ENCODE peak calls at places on chromosomes 12 and 14, in five cellular contexts. One of them, this sample, is unnamed.

GRCh38 chr12:65667932-65668331 is 156.4 kb upstream of the HMGA2 start:
- DNase-seq in CD8-positive, alpha-beta memory T cell: no peak
- DNase-seq in activated CD4-positive, alpha-beta T cell treated with anti-CD3 and anti-CD28 coated beads, Interleukin-2, amount 50 U/mL, for 24 hours: no peak
- DNase-seq in brain microvascular endothelial cell: peak; percentile 57
- DNase-seq in fibroblast of the conjunctiva: no peak
- DNase-seq in this sample: no peak

GRCh38 chr12:84038241-84038640 is 874.4 kb downstream of the SLC6A15 start:
- DNase-seq in CD8-positive, alpha-beta memory T cell: no peak
- DNase-seq in fibroblast of the conjunctiva: no peak
- DNase-seq in brain microvascular endothelial cell: no peak
- DNase-seq in activated CD4-positive, alpha-beta T cell treated with anti-CD3 and anti-CD28 coated beads, Interleukin-2, amount 50 U/mL, for 24 hours: no peak
- DNase-seq in this sample: no peak

GRCh38 chr12:48039151-48039550 is 34.9 kb upstream of the COL2A1 start:
- DNase-seq in fibroblast of the conjunctiva: no peak
- DNase-seq in brain microvascular endothelial cell: no peak
- DNase-seq in activated CD4-positive, alpha-beta T cell treated with anti-CD3 and anti-CD28 coated beads, Interleukin-2, amount 50 U/mL, for 24 hours: no peak
- DNase-seq in CD8-positive, alpha-beta memory T cell: no peak
- DNase-seq in this sample: no peak

GRCh38 chr14:22882064-22882463 is 958 bp upstream of the REM2 start:
- DNase-seq in CD8-positive, alpha-beta memory T cell: no peak
- DNase-seq in activated CD4-positive, alpha-beta T cell treated with anti-CD3 and anti-CD28 coated beads, Interleukin-2, amount 50 U/mL, for 24 hours: no peak
- DNase-seq in fibroblast of the conjunctiva: no peak
- DNase-seq in brain microvascular endothelial cell: no peak
- DNase-seq in this sample: no peak

GRCh38 chr12:51531284-51531981 is 59.6 kb upstream of the SCN8A start:
- DNase-seq in fibroblast of the conjunctiva: no peak
- DNase-seq in CD8-positive, alpha-beta memory T cell: no peak
- DNase-seq in activated CD4-positive, alpha-beta T cell treated with anti-CD3 and anti-CD28 coated beads, Interleukin-2, amount 50 U/mL, for 24 hours: no peak
- DNase-seq in brain microvascular endothelial cell: no peak
- DNase-seq in this sample: no peak

GRCh38 chr12:18521461-18521860 is 216.4 kb downstream of the PLCZ1 start:
- DNase-seq in fibroblast of the conjunctiva: no peak
- DNase-seq in activated CD4-positive, alpha-beta T cell treated with anti-CD3 and anti-CD28 coated beads, Interleukin-2, amount 50 U/mL, for 24 hours: no peak
- DNase-seq in CD8-positive, alpha-beta memory T cell: no peak
- DNase-seq in brain microvascular endothelial cell: no peak
- DNase-seq in this sample: no peak

GRCh38 chr12:25839470-25839869 is 119.0 kb upstream of the RASSF8 start:
- DNase-seq in brain microvascular endothelial cell: peak; percentile 79
- DNase-seq in activated CD4-positive, alpha-beta T cell treated with anti-CD3 and anti-CD28 coated beads, Interleukin-2, amount 50 U/mL, for 24 hours: no peak
- DNase-seq in fibroblast of the conjunctiva: no peak
- DNase-seq in CD8-positive, alpha-beta memory T cell: no peak
- DNase-seq in this sample: no peak

GRCh38 chr12:56159482-56160105 is 1.4 kb downstream of the MYL6 start:
- DNase-seq in brain microvascular endothelial cell: no peak
- DNase-seq in CD8-positive, alpha-beta memory T cell: no peak
- DNase-seq in activated CD4-positive, alpha-beta T cell treated with anti-CD3 and anti-CD28 coated beads, Interleukin-2, amount 50 U/mL, for 24 hours: no peak
- DNase-seq in fibroblast of the conjunctiva: no peak
- DNase-seq in this sample: no peak

GRCh38 chr12:27014085-27014858 is at the start of gene TM7SF3:
- DNase-seq in brain microvascular endothelial cell: peak; percentile 79
- DNase-seq in CD8-positive, alpha-beta memory T cell: peak; percentile 97
- DNase-seq in fibroblast of the conjunctiva: peak; percentile 64
- DNase-seq in activated CD4-positive, alpha-beta T cell treated with anti-CD3 and anti-CD28 coated beads, Interleukin-2, amount 50 U/mL, for 24 hours: peak; percentile 93
- DNase-seq in this sample: no peak

GRCh38 chr12:26240329-26240815 is 45.0 kb downstream of the SSPN start:
- DNase-seq in activated CD4-positive, alpha-beta T cell treated with anti-CD3 and anti-CD28 coated beads, Interleukin-2, amount 50 U/mL, for 24 hours: no peak
- DNase-seq in CD8-positive, alpha-beta memory T cell: no peak
- DNase-seq in fibroblast of the conjunctiva: no peak
- DNase-seq in brain microvascular endothelial cell: no peak
- DNase-seq in this sample: no peak

GRCh38 chr12:131065801-131066200 is 112.1 kb downstream of the ADGRD1 start:
- DNase-seq in activated CD4-positive, alpha-beta T cell treated with anti-CD3 and anti-CD28 coated beads, Interleukin-2, amount 50 U/mL, for 24 hours: no peak
- DNase-seq in fibroblast of the conjunctiva: no peak
- DNase-seq in brain microvascular endothelial cell: no peak
- DNase-seq in CD8-positive, alpha-beta memory T cell: no peak
- DNase-seq in this sample: no peak

GRCh38 chr14:52071675-52072074 is 2.8 kb upstream of the NID2 start:
- DNase-seq in brain microvascular endothelial cell: peak; percentile 48
- DNase-seq in CD8-positive, alpha-beta memory T cell: no peak
- DNase-seq in activated CD4-positive, alpha-beta T cell treated with anti-CD3 and anti-CD28 coated beads, Interleukin-2, amount 50 U/mL, for 24 hours: no peak
- DNase-seq in fibroblast of the conjunctiva: no peak
- DNase-seq in this sample: no peak

GRCh38 chr12:57743769-57744168 is 1.1 kb upstream of the TSPAN31 start:
- DNase-seq in CD8-positive, alpha-beta memory T cell: no peak
- DNase-seq in fibroblast of the conjunctiva: no peak
- DNase-seq in activated CD4-positive, alpha-beta T cell treated with anti-CD3 and anti-CD28 coated beads, Interleukin-2, amount 50 U/mL, for 24 hours: no peak
- DNase-seq in brain microvascular endothelial cell: no peak
- DNase-seq in this sample: no peak

GRCh38 chr14:29453045-29453444 is 474.6 kb downstream of the PRKD1 start:
- DNase-seq in activated CD4-positive, alpha-beta T cell treated with anti-CD3 and anti-CD28 coated beads, Interleukin-2, amount 50 U/mL, for 24 hours: no peak
- DNase-seq in brain microvascular endothelial cell: no peak
- DNase-seq in fibroblast of the conjunctiva: no peak
- DNase-seq in CD8-positive, alpha-beta memory T cell: no peak
- DNase-seq in this sample: no peak

GRCh38 chr12:118354903-118355302 is 17.8 kb downstream of the TAOK3 start:
- DNase-seq in brain microvascular endothelial cell: no peak
- DNase-seq in activated CD4-positive, alpha-beta T cell treated with anti-CD3 and anti-CD28 coated beads, Interleukin-2, amount 50 U/mL, for 24 hours: no peak
- DNase-seq in fibroblast of the conjunctiva: no peak
- DNase-seq in CD8-positive, alpha-beta memory T cell: no peak
- DNase-seq in this sample: no peak

GRCh38 chr12:120367924-120368788 is 808 bp downstream of the MSI1 start:
- DNase-seq in CD8-positive, alpha-beta memory T cell: no peak
- DNase-seq in brain microvascular endothelial cell: no peak
- DNase-seq in activated CD4-positive, alpha-beta T cell treated with anti-CD3 and anti-CD28 coated beads, Interleukin-2, amount 50 U/mL, for 24 hours: peak; percentile 10
- DNase-seq in fibroblast of the conjunctiva: no peak
- DNase-seq in this sample: no peak

GRCh38 chr12:49533331-49533730 is 5.5 kb upstream of the KCNH3 start:
- DNase-seq in activated CD4-positive, alpha-beta T cell treated with anti-CD3 and anti-CD28 coated beads, Interleukin-2, amount 50 U/mL, for 24 hours: no peak
- DNase-seq in brain microvascular endothelial cell: no peak
- DNase-seq in CD8-positive, alpha-beta memory T cell: no peak
- DNase-seq in fibroblast of the conjunctiva: no peak
- DNase-seq in this sample: no peak

GRCh38 chr12:68007466-68007865 is 18.2 kb downstream of the IFNG-AS1 start:
- DNase-seq in brain microvascular endothelial cell: no peak
- DNase-seq in fibroblast of the conjunctiva: peak; percentile 57
- DNase-seq in CD8-positive, alpha-beta memory T cell: no peak
- DNase-seq in activated CD4-positive, alpha-beta T cell treated with anti-CD3 and anti-CD28 coated beads, Interleukin-2, amount 50 U/mL, for 24 hours: no peak
- DNase-seq in this sample: no peak

GRCh38 chr12:56188786-56189335 is 422 bp downstream of the SMARCC2 start:
- DNase-seq in activated CD4-positive, alpha-beta T cell treated with anti-CD3 and anti-CD28 coated beads, Interleukin-2, amount 50 U/mL, for 24 hours: no peak
- DNase-seq in brain microvascular endothelial cell: no peak
- DNase-seq in fibroblast of the conjunctiva: no peak
- DNase-seq in CD8-positive, alpha-beta memory T cell: no peak
- DNase-seq in this sample: no peak

This sample was measured in brain pericyte.